ENCODE peak calls at places on chromosomes 6 and 20, in nine cellular contexts. Q is GM12865, G is IMR-90, K is tibial artery, M is astrocyte of the spinal cord, A is cardiac muscle cell, C is Peyer's patch, R is epithelial cell of esophagus, V is fibroblast of pulmonary artery. S is an unnamed sample.

GRCh38 chr6:32845381-32845884 is 1.6 kb upstream of the PSMB8 start:
- DNase-seq in Q (peak), G (no peak), K (no peak), M (no peak), A (no peak), C (no peak), R (no peak), V (no peak), S (no peak)

GRCh38 chr6:110547266-110547964 is 71.0 kb upstream of the SLC22A16 start:
- DNase-seq in Q (no peak), G (peak), K (no peak), M (peak), A (no peak), C (no peak), R (peak), V (peak), S (peak)

GRCh38 chr6:149190228-149190831 is 127.2 kb upstream of the TAB2 start:
- DNase-seq in Q (peak), G (peak), K (no peak), M (peak), A (no peak), C (peak), R (peak), V (peak), S (no peak)

GRCh38 chr6:94074764-94075163 is 655.4 kb upstream of the EPHA7 start:
- DNase-seq in Q (no peak), G (no peak), K (no peak), M (no peak), A (no peak), C (no peak), R (no peak), V (no peak), S (no peak)

GRCh38 chr6:105310371-105310770 is 92.5 kb downstream of the PREP start:
- DNase-seq in Q (no peak), G (no peak), K (no peak), M (no peak), A (no peak), C (no peak), R (peak), V (no peak), S (no peak)

GRCh38 chr6:3748208-3748701 is 3.3 kb downstream of the PXDC1 start:
- DNase-seq in Q (peak), G (peak), K (peak), M (peak), A (peak), C (peak), R (peak), V (peak), S (no peak)

GRCh38 chr6:48151142-48151541 is 40.1 kb upstream of the PTCHD4 start:
- DNase-seq in Q (no peak), G (no peak), K (no peak), M (peak), A (no peak), C (no peak), R (peak), V (peak), S (peak)

GRCh38 chr20:6164421-6165341 is 41.9 kb upstream of the FERMT1 start:
- DNase-seq in Q (no peak), G (no peak), K (no peak), M (peak), A (peak), C (no peak), R (peak), V (no peak), S (no peak)

GRCh38 chr6:165883851-165884640 is 221.0 kb upstream of the PDE10A start:
- DNase-seq in Q (no peak), G (peak), K (no peak), M (peak), A (no peak), C (no peak), R (no peak), V (peak), S (peak)

GRCh38 chr20:3887870-3888614 is 1.1 kb upstream of the PANK2 start:
- DNase-seq in Q (peak), G (no peak), K (peak), M (no peak), A (no peak), C (no peak), R (no peak), V (no peak), S (no peak)

GRCh38 chr20:35008411-35009342 is 53.0 kb downstream of the MYH7B start:
- DNase-seq in Q (no peak), G (no peak), K (peak), M (no peak), A (no peak), C (peak), R (no peak), V (peak), S (no peak)

GRCh38 chr6:29005183-29005885 is at the start of gene ZNF311:
- DNase-seq in Q (no peak), G (peak), K (peak), M (peak), A (peak), C (peak), R (peak), V (peak), S (no peak)

GRCh38 chr20:57080796-57081195 is 185.6 kb downstream of the BMP7 start:
- DNase-seq in Q (no peak), G (no peak), K (no peak), M (peak), A (no peak), C (no peak), R (no peak), V (no peak), S (no peak)
- TF ChIP-seq CTCF in Q (no peak), G (no peak), K (no peak), M (peak), A (no peak), C (no peak), R (no peak), V (no peak), S (no peak)

DNA sequence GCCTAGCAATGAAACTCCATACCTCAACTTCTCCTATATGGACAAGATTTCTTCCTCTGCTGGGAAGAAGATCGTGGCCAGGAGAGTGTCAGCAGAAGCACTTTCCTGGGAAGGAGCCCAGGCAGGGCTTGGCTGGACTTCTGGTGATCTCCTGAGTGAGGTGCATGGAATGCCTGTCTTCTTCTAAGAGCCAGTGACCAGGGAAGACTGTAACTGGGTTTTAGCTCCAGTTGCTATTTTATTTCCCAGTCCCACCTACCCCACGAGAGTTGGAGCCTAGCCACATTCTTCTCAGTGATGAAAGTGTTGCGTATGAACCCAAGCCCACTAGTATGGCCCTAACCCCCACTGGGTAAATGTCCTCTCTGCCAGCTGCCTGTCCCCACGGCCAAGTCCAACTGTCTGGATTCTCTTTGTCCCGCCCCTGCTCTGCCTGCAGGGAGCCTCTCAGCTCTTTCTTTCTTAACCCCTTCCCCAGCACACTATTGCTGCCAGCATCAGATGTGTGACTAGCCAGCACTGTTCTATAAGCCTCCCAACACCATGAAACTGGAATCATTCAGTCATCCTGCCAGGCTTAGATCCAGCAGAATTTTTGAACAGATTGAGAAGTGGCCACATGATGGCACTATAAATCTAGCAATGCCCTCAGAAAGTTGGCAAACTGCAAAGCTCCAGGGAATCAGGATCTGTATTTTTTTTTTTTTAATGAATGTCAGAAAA is 69.8 kb upstream of the FAM184A start:
- DNase-seq in Q (peak), G (peak), K (peak), M (peak), A (peak), C (no peak), R (peak), V (peak), S (peak)
- H3K4me3 ChIP-seq in Q (no peak), G (no peak), K (peak), M (peak), A (no peak), C (no peak), R (no peak), V (no peak), S (no peak)

GRCh38 chr20:21693322-21693721 is 12.1 kb upstream of the PAX1 start:
- DNase-seq in Q (peak), G (no peak), K (no peak), M (no peak), A (peak), C (no peak), R (no peak), V (no peak), S (no peak)
- TF ChIP-seq CTCF in Q (peak), G (no peak), K (no peak), M (no peak), A (no peak), C (peak), R (no peak), V (no peak), S (peak)

DNA sequence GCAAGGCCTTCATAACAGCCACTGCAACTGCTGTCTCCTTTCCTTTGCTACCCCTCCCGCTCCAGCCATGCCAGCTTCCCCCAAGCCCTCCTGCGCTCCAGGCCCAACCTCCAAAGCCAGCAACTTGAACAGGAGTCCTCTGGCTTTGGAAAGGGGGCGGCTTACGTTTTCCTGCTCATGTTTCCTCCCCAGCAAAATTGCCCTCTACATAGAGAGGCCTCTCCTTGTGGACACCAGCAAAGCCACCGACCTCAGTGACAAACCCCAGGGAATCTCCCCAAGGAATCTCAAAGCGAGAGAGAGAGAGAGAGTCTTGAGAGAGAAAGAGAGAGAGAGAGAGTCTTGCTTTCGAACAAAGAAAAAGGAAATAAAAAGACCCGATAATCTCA is 354 bp upstream of the BTN2A1 start:
- DNase-seq in Q (no peak), G (no peak), K (no peak), M (no peak), A (peak), C (peak), R (no peak), V (no peak), S (no peak)
- H3K4me3 ChIP-seq in Q (peak), G (peak), K (peak), M (peak), A (peak), C (peak), R (peak), V (peak), S (no peak)